ENCODE peak calls at places on chromosomes 7 and 10, in nine cellular contexts. O is A549, Z is H1, D is sigmoid colon, K is stomach, L is SK-N-SH, F is ovary, B is GM12878, S is transverse colon. Y is an unnamed sample.

GRCh38 chr10:117804470-117805011 is 242.2 kb downstream of the RAB11FIP2 start:
- DNase-seq in O (no peak), Z (no peak), D (no peak), K (no peak), L (peak), F (no peak), B (peak), S (no peak), Y (no peak)

GRCh38 chr7:8249121-8249520 is 12.8 kb downstream of the ICA1 start:
- DNase-seq in O (no peak), Z (no peak), D (no peak), K (no peak), L (no peak), F (no peak), B (no peak), S (no peak), Y (no peak)

GRCh38 chr10:129761573-129761972 is 202.5 kb downstream of the EBF3 start:
- DNase-seq in O (no peak), Z (no peak), D (no peak), K (peak), L (no peak), F (no peak), B (no peak), S (no peak), Y (peak)

GRCh38 chr10:97713351-97713827 is at the start of gene MARVELD1:
- DNase-seq in O (peak), Z (no peak), D (peak), K (no peak), L (peak), F (peak), B (no peak), S (peak), Y (peak)

GRCh38 chr7:131302876-131303707 is 24.6 kb upstream of the MKLN1 start:
- DNase-seq in O (peak), Z (peak), D (no peak), K (peak), L (no peak), F (peak), B (no peak), S (peak), Y (peak)

GRCh38 chr7:98613601-98614425 is 3.3 kb upstream of the NPTX2 start:
- DNase-seq in O (peak), Z (no peak), D (no peak), K (no peak), L (no peak), F (no peak), B (no peak), S (no peak), Y (no peak)

GRCh38 chr10:86387221-86387794 is 20.7 kb upstream of the GRID1 start:
- DNase-seq in O (no peak), Z (no peak), D (peak), K (no peak), L (peak), F (no peak), B (no peak), S (no peak), Y (no peak)

GRCh38 chr10:26994743-26995142 is 105.6 kb downstream of the ANKRD26 start:
- DNase-seq in O (no peak), Z (no peak), D (no peak), K (no peak), L (peak), F (no peak), B (no peak), S (no peak), Y (no peak)

GRCh38 chr7:31058122-31058521 is 6.0 kb downstream of the ADCYAP1R1 start:
- DNase-seq in O (peak), Z (no peak), D (no peak), K (no peak), L (no peak), F (no peak), B (no peak), S (no peak), Y (no peak)

GRCh38 chr10:125016611-125017202 is 74.8 kb downstream of the ZRANB1 start:
- DNase-seq in O (no peak), Z (no peak), D (peak), K (no peak), L (no peak), F (peak), B (no peak), S (no peak), Y (no peak)

DNA sequence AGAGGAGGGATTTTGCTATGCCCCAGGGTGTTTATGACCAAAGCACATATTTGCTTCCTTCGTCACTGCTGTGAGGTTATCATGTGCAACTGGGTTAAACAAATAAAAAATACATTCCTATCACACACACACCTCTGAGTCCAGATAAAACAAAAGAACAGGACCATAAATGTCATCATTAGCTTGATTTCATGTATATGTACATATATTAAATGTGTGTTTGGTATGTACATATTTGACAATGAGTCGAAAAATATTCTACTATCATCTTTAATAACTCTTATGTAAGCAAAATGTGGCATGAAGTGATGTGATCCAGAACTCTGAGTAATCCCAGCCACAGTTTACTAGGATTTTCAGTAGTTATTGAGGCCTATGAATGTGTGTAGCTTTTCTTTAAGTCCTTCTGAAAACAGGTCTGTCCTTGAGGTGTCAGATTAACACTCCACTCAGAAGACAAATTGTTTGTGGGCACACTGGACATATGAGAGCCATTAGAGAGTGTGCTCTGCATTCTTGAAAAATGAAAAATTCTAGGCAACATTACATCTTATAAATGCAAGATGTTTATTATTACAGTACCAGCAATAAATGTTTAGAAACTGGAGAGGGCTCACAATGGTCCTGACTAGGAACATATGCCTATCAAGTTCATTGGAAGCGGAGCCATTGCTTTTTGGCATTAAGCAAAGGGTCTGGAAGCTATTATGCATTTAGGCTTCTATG is 335.1 kb upstream of the SEMA3A start:
- DNase-seq in O (peak), Z (no peak), D (no peak), K (no peak), L (peak), F (no peak), B (no peak), S (no peak), Y (no peak)
- TF ChIP-seq EP300 in O (peak), Z (no peak), D (no peak), K (no peak), L (no peak), F (no peak), B (no peak), S (no peak), Y (no peak)

GRCh38 chr10:14784459-14785055 is 9.9 kb upstream of the FAM107B start:
- DNase-seq in O (no peak), Z (no peak), D (no peak), K (no peak), L (no peak), F (no peak), B (no peak), S (no peak), Y (peak)
- TF ChIP-seq EP300 in O (no peak), Z (no peak), D (no peak), K (no peak), L (no peak), F (no peak), B (no peak), S (no peak), Y (no peak)

GRCh38 chr10:23310443-23310842 is 34.2 kb downstream of the C10orf67 start:
- DNase-seq in O (no peak), Z (no peak), D (no peak), K (no peak), L (no peak), F (no peak), B (no peak), S (no peak), Y (no peak)
- TF ChIP-seq EP300 in O (no peak), Z (no peak), D (no peak), K (no peak), L (no peak), F (no peak), B (no peak), S (no peak), Y (no peak)

GRCh38 chr7:25083201-25083600 is 41.9 kb downstream of the CYCS start:
- DNase-seq in O (no peak), Z (no peak), D (no peak), K (no peak), L (no peak), F (no peak), B (no peak), S (no peak), Y (no peak)
- TF ChIP-seq EP300 in O (no peak), Z (no peak), D (no peak), K (no peak), L (no peak), F (no peak), B (no peak), S (no peak), Y (no peak)

GRCh38 chr10:1184541-1185415 is 128.6 kb downstream of the WDR37 start:
- DNase-seq in O (no peak), Z (no peak), D (peak), K (no peak), L (no peak), F (no peak), B (no peak), S (no peak), Y (no peak)

GRCh38 chr10:1180836-1181235 is 124.7 kb downstream of the WDR37 start:
- DNase-seq in O (no peak), Z (no peak), D (peak), K (no peak), L (no peak), F (no peak), B (no peak), S (no peak), Y (no peak)

GRCh38 chr10:1183746-1184145 is 127.6 kb downstream of the WDR37 start:
- DNase-seq in O (no peak), Z (no peak), D (peak), K (no peak), L (no peak), F (no peak), B (no peak), S (no peak), Y (no peak)

GRCh38 chr10:1182280-1183032 is 126.3 kb downstream of the WDR37 start:
- DNase-seq in O (no peak), Z (no peak), D (peak), K (no peak), L (no peak), F (no peak), B (no peak), S (no peak), Y (no peak)

GRCh38 chr10:1183033-1183396 is 126.8 kb downstream of the WDR37 start:
- DNase-seq in O (no peak), Z (no peak), D (peak), K (no peak), L (no peak), F (no peak), B (no peak), S (no peak), Y (no peak)
- TF ChIP-seq EP300 in O (no peak), Z (no peak), D (no peak), K (no peak), L (no peak), F (no peak), B (no peak), S (no peak), Y (no peak)

GRCh38 chr7:54859545-54859944 is 100.5 kb upstream of the SEC61G start:
- DNase-seq in O (no peak), Z (no peak), D (no peak), K (no peak), L (no peak), F (no peak), B (no peak), S (no peak), Y (no peak)

GRCh38 chr7:54860843-54861242 is 101.8 kb upstream of the SEC61G start:
- DNase-seq in O (no peak), Z (no peak), D (no peak), K (no peak), L (no peak), F (no peak), B (no peak), S (no peak), Y (no peak)

GRCh38 chr7:54859066-54859465 is 100.1 kb upstream of the SEC61G start:
- DNase-seq in O (no peak), Z (no peak), D (no peak), K (no peak), L (no peak), F (no peak), B (no peak), S (no peak), Y (no peak)

GRCh38 chr7:54858008-54858692 is 99.1 kb upstream of the SEC61G start:
- DNase-seq in O (no peak), Z (no peak), D (no peak), K (no peak), L (no peak), F (no peak), B (no peak), S (no peak), Y (no peak)

DNA sequence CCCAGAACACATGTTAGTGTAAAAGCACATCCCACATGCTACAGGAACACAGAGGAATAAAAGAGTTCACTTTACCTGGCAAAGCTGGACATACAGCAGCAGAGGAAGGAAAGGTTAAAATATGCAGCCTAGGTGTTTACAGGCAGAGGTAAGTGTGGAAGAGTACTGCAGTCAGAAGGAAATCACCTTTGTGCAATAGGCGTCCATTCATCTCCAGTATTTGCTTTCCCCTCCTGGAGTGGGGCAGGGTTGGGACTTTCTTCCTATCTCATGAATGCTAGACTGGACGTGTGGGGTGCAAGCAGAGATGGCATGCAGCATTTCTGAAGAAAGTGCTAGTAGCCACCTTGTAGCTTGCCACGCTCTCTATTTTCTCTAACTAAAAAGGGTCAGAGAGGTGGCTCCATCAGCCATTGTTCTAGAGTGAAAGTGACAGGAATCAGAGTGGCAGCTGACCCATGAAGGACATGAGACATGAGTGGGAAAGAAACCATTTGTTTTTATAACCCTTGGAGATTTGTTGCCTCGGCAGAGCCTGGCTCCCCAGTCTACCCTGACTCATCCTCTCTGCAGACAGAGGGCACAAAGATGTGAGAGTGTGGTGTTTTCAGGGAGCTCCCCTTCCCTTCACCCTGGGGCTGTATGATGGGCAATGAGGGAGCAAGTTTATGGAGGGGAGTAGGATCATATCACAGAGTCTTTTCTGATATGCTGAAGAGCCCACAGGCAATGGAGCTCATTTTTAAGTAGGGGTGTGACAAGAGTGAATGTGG is 101.2 kb upstream of the SEC61G start:
- DNase-seq in O (no peak), Z (no peak), D (no peak), K (no peak), L (no peak), F (no peak), B (no peak), S (no peak), Y (no peak)
- TF ChIP-seq EP300 in O (no peak), Z (no peak), D (no peak), K (no peak), L (no peak), F (no peak), B (no peak), S (no peak), Y (no peak)

DNA sequence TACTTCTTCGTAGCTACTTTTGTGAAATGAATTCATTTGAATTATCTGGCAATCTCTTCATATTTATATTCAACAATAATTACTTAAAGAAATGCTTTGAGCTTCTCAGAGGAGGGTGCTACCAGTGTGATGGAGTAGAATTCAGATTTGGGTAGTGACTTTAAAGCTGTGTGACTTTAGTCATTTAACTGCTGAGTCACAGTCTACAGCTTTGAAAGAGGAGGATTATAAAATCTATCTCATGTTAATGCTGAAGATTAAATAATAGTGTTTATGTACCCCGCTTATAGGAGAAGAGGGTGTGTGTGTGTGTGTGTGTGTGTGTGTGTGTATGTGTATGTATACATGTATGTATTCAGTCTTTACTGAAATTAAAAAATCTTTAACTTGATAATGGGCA is 68.2 kb downstream of the CFTR start:
- DNase-seq in O (no peak), Z (no peak), D (no peak), K (no peak), L (no peak), F (no peak), B (no peak), S (no peak), Y (no peak)
- TF ChIP-seq EP300 in O (no peak), Z (no peak), D (no peak), K (no peak), L (no peak), F (no peak), B (no peak), S (no peak), Y (no peak)

DNA sequence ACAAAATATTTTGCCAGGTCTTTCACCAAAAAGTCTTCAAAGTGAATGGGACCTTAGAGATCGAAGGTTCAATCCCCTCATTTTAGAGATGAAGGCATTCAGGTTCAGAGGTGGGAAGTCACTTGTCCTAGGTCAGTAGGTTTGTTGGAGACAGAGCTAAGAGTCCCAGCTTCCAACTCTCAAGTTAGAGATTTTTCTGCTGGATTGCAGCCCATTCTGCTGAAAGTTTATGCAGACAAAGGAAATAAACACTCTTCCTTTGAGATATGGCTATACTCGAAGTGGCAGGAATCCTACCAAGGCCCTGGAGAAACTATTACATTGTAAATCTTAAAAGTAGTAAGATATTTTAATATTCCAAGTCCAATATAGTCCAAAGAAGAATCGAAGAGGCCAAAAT is 64.4 kb downstream of the LYZL1 start:
- DNase-seq in O (no peak), Z (no peak), D (no peak), K (no peak), L (no peak), F (no peak), B (no peak), S (no peak), Y (no peak)
- TF ChIP-seq EP300 in O (no peak), Z (no peak), D (no peak), K (no peak), L (no peak), F (no peak), B (no peak), S (no peak), Y (no peak)

GRCh38 chr7:129855234-129855673 is 97.5 kb downstream of the UBE2H start:
- DNase-seq in O (no peak), Z (no peak), D (no peak), K (no peak), L (no peak), F (no peak), B (no peak), S (no peak), Y (no peak)
- TF ChIP-seq EP300 in O (no peak), Z (no peak), D (no peak), K (no peak), L (peak), F (no peak), B (no peak), S (no peak), Y (no peak)